ENCODE peak calls at places on chromosomes 4 and X, in four cellular contexts. T, U, B and N are unnamed samples.

GRCh38 chrX:24245201-24245600 is 68.7 kb downstream of the SUPT20HL2 start:
- DNase-seq in T (no peak), U (no peak), B (no peak), N (peak)

GRCh38 chr4:82708982-82709381 is 89.6 kb downstream of the SCD5 start:
- DNase-seq in T (no peak), U (no peak), B (no peak), N (no peak)

GRCh38 chrX:63566856-63567255 is 215.7 kb upstream of the SPIN4 start:
- DNase-seq in T (no peak), U (no peak), B (no peak), N (no peak)

GRCh38 chr4:165780735-165781134 is 92.3 kb upstream of the TLL1 start:
- DNase-seq in T (no peak), U (no peak), B (no peak), N (no peak)

GRCh38 chr4:176052744-176053143 is 12.9 kb upstream of the WDR17 start:
- DNase-seq in T (no peak), U (no peak), B (no peak), N (no peak)

GRCh38 chr4:83582289-83582756 is 46.4 kb downstream of the GPAT3 start:
- DNase-seq in T (no peak), U (peak), B (no peak), N (no peak)

GRCh38 chr4:1209821-1210220 is 37.4 kb upstream of the SPON2 start:
- DNase-seq in T (peak), U (peak), B (peak), N (peak)

GRCh38 chrX:151177141-151178027 is 1.0 kb downstream of the GPR50 start:
- DNase-seq in T (no peak), U (no peak), B (peak), N (peak)

GRCh38 chr4:2977116-2978097 is 14.0 kb downstream of the GRK4 start:
- DNase-seq in T (peak), U (no peak), B (no peak), N (peak)

GRCh38 chrX:53265771-53266170 is 15.6 kb downstream of the IQSEC2 start:
- DNase-seq in T (no peak), U (no peak), B (no peak), N (peak)

GRCh38 chr4:114694770-114695169 is 96.2 kb downstream of the UGT8 start:
- DNase-seq in T (peak), U (no peak), B (peak), N (peak)

GRCh38 chr4:81635747-81636146 is 164.0 kb upstream of the RASGEF1B start:
- DNase-seq in T (no peak), U (peak), B (no peak), N (peak)

GRCh38 chrX:129655547-129656248 is 942 bp upstream of the APLN start:
- DNase-seq in T (no peak), U (no peak), B (peak), N (peak)

GRCh38 chr4:5366421-5366820 is 315.1 kb downstream of the STK32B start:
- DNase-seq in T (no peak), U (no peak), B (no peak), N (no peak)

GRCh38 chrX:140817943-140818342 is 108.4 kb downstream of the LINC00632 start:
- DNase-seq in T (no peak), U (no peak), B (peak), N (peak)

GRCh38 chr4:130511776-130512175 is 1415.8 kb downstream of the C4orf33 start:
- DNase-seq in T (no peak), U (no peak), B (no peak), N (no peak)

GRCh38 chr4:17957689-17958088 is 63.9 kb downstream of the LCORL start:
- DNase-seq in T (no peak), U (no peak), B (no peak), N (peak)

GRCh38 chr4:118224239-118224829 is 128.5 kb downstream of the PRSS12 start:
- DNase-seq in T (peak), U (no peak), B (peak), N (peak)

GRCh38 chrX:24005028-24005427 is 22.0 kb downstream of the KLHL15 start:
- DNase-seq in T (no peak), U (no peak), B (no peak), N (no peak)

GRCh38 chr4:33975996-33976395 is 2268.3 kb downstream of the ARAP2 start:
- DNase-seq in T (no peak), U (no peak), B (no peak), N (no peak)

GRCh38 chr4:8516061-8516573 is 64.1 kb upstream of the GPR78 start:
- DNase-seq in T (no peak), U (no peak), B (no peak), N (no peak)

GRCh38 chrX:120790118-120790517 is 85.5 kb downstream of the CT47B1 start:
- DNase-seq in T (peak), U (peak), B (peak), N (peak)

GRCh38 chr4:3519468-3520264 is 12.6 kb downstream of the LRPAP1 start:
- DNase-seq in T (no peak), U (no peak), B (no peak), N (no peak)

GRCh38 chr4:7341486-7342222 is 93.1 kb downstream of the PSAPL1 start:
- DNase-seq in T (no peak), U (no peak), B (no peak), N (no peak)

GRCh38 chr4:78145005-78145404 is 87.9 kb downstream of the FRAS1 start:
- DNase-seq in T (no peak), U (no peak), B (no peak), N (no peak)

GRCh38 chr4:118948545-118949144 is 60.0 kb downstream of the SYNPO2 start:
- DNase-seq in T (no peak), U (no peak), B (peak), N (no peak)

GRCh38 chrX:43448688-43449087 is 207.4 kb upstream of the MAOA start:
- DNase-seq in T (no peak), U (no peak), B (no peak), N (no peak)

GRCh38 chr4:145878501-145879435 is 59.9 kb downstream of the ZNF827 start:
- DNase-seq in T (no peak), U (no peak), B (no peak), N (peak)

GRCh38 chrX:56397636-56398035 is 165.5 kb downstream of the KLF8 start:
- DNase-seq in T (no peak), U (no peak), B (no peak), N (no peak)

GRCh38 chrX:48715066-48715465 is 18.5 kb downstream of the SUV39H1 start:
- DNase-seq in T (peak), U (no peak), B (no peak), N (peak)

GRCh38 chrX:48721916-48722315 is 25.4 kb downstream of the SUV39H1 start:
- DNase-seq in T (no peak), U (no peak), B (no peak), N (no peak)

GRCh38 chrX:48720580-48721240 is 24.2 kb downstream of the SUV39H1 start:
- DNase-seq in T (no peak), U (no peak), B (no peak), N (no peak)

GRCh38 chrX:48715876-48716502 is 19.5 kb downstream of the SUV39H1 start:
- DNase-seq in T (no peak), U (no peak), B (no peak), N (no peak)

DNA sequence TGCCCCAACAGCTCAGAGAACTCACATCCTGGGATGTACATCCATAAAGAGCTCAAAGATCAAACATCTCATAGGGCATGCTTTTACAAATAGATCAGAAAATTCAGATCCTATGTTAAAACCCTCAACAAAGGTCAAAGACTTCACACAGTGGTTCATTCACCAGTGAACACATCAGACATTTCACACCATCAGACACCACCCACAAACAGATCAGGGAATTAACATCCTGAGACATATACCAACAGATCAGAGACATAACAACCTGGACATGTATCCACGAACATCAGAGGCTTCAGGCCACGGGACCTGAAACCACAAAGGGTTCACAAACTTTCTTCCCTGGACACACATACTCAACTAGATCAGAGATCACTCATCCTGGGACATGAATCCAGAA is 23.4 kb downstream of the SUV39H1 start:
- DNase-seq in T (no peak), U (no peak), B (no peak), N (no peak)
- H3K27ac ChIP-seq in T (no peak), U (no peak), B (no peak), N (no peak)

GRCh38 chr4:87423313-87424031 is 1.1 kb downstream of the NUDT9 start:
- DNase-seq in T (peak), U (no peak), B (no peak), N (no peak)

GRCh38 chr4:87419578-87420249 is 2.7 kb upstream of the NUDT9 start:
- DNase-seq in T (no peak), U (no peak), B (no peak), N (no peak)

GRCh38 chr4:87420431-87420830 is 1.9 kb upstream of the NUDT9 start:
- DNase-seq in T (no peak), U (no peak), B (no peak), N (no peak)

GRCh38 chr4:87425711-87426110 is 3.3 kb downstream of the NUDT9 start:
- DNase-seq in T (no peak), U (no peak), B (no peak), N (no peak)

GRCh38 chr4:87422104-87423052 is at the start of gene NUDT9:
- DNase-seq in T (peak), U (peak), B (peak), N (peak)
- H3K27ac ChIP-seq in T (peak), U (peak), B (peak), N (peak)

DNA sequence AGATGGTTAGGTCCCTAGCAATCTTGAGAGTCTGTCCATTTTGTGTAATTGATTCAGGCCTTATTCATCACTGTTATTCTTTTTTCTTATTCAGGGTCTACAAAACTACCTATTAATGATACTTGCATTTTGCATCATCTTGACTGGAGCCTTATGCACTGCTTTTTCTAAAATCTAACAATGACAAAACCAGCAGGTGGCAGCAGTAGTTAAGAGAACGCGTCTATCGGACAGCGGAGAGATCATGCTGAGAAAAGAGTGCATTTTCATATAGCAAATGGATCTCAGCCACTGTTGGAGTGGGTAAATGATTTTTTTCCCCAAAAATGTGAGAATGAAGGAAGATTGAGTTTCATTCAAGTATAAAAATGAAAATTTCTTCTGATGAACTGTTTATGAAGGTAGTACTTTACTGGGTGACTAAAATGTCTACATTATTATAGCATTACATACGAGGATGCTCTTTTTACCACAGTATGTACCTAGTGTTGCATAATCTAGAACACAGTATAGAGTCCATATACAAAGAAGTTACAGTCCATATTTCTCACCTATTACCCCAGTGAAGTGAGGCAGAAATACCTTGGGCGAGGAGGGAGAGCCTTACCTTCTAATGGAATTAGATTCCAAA is 43.2 kb downstream of the TMEM144 start:
- DNase-seq in T (no peak), U (peak), B (peak), N (peak)
- H3K27ac ChIP-seq in T (no peak), U (no peak), B (no peak), N (no peak)

GRCh38 chr4:85722401-85722800 is 247.5 kb downstream of the ARHGAP24 start:
- DNase-seq in T (no peak), U (no peak), B (no peak), N (no peak)

GRCh38 chr4:85715996-85716737 is 241.2 kb downstream of the ARHGAP24 start:
- DNase-seq in T (no peak), U (no peak), B (no peak), N (peak)

GRCh38 chr4:85720736-85721135 is 245.8 kb downstream of the ARHGAP24 start:
- DNase-seq in T (no peak), U (no peak), B (no peak), N (peak)

GRCh38 chr4:85717366-85717765 is 242.4 kb downstream of the ARHGAP24 start:
- DNase-seq in T (no peak), U (no peak), B (no peak), N (peak)

DNA sequence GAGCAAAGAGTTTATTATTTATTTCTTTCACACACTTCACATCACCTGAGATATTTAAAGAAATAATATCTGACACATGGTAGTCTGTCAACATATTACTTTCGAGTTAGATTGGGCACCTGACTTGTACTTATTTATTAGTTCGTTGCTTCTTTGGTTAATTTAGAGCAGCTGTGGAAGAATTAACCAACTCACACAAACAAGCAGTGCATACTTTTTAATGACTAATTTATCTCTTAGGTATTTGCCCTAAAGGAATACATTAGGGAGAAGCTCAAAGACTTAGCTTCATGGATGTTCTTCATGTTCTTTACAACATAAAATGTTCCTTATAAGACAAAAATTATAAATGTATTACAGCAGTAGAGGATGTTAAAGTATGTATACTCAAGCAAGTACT is 242.9 kb downstream of the ARHGAP24 start:
- DNase-seq in T (no peak), U (no peak), B (no peak), N (no peak)
- H3K27ac ChIP-seq in T (no peak), U (no peak), B (no peak), N (no peak)

DNA sequence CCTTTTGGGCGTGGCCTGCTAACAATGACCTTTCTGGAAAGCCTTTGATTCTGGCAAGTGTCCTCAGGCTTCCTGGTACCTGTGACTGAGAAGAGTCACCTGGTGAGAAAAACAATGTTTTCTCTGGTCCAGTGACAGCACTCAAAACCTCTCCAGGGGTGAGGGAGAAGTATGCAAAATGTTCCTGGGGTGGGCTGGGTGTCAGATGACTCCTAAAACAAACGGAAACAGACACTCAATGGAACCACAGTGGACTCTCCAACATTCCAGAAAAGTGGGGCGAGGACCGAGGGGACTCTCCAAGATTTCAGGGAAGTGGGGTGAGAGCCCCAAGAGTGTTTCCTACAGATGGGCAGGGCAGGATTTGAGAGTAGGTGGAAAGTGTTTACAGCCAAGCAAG is 69.5 kb downstream of the ANAPC4 start:
- DNase-seq in T (no peak), U (no peak), B (no peak), N (no peak)
- H3K27ac ChIP-seq in T (no peak), U (no peak), B (no peak), N (no peak)

DNA sequence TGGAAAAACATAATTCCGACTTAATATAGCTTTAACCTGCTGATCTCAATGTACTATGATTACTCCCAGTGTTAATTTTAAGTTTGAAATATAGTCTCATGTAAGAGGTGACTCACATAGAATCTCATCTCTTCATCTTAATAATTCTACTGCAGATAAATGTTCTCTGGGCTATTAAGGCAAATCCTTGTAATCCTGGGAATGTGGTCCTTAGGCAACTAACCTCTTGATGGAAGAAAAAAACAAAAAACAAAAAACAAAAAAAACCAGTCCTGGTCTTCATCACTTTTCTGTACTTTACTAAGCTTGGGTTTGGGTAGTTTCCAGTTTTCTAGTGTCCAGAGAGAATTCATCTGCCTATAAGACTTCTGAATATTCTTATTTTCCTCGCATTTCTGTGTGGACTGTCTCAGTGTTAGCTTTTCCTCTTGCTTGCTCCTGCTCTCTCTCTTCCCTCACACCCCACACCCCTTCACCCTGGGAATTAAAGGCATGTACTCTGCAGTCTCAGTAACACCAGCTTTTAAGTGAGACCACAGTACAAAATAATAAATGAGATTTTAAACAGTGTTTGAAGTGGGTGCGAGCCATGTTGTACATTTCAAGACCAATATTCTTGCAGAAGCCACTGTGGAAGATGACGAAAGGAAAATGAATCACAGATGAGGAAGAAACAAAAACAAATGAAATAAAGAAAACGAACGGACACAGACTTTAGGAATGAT is 51.7 kb downstream of the HAND2 start:
- DNase-seq in T (no peak), U (no peak), B (no peak), N (no peak)
- H3K27ac ChIP-seq in T (no peak), U (no peak), B (no peak), N (peak)

GRCh38 chr4:127783026-127783769 is 1.1 kb downstream of the HSPA4L start:
- DNase-seq in T (peak), U (peak), B (peak), N (peak)
- H3K27ac ChIP-seq in T (peak), U (peak), B (no peak), N (no peak)

GRCh38 chr4:87077834-87078585 is 142.4 kb downstream of the KLHL8 start:
- DNase-seq in T (no peak), U (no peak), B (no peak), N (no peak)
- H3K27ac ChIP-seq in T (no peak), U (no peak), B (peak), N (peak)

GRCh38 chr4:41645716-41646115 is 102.8 kb downstream of the PHOX2B start:
- DNase-seq in T (no peak), U (no peak), B (no peak), N (no peak)

GRCh38 chr4:41644288-41644914 is 104.1 kb downstream of the PHOX2B start:
- DNase-seq in T (peak), U (peak), B (peak), N (peak)

GRCh38 chr4:41647368-41647767 is 101.2 kb downstream of the PHOX2B start:
- DNase-seq in T (no peak), U (no peak), B (no peak), N (no peak)

GRCh38 chr4:41646862-41647261 is 101.7 kb downstream of the PHOX2B start:
- DNase-seq in T (no peak), U (no peak), B (no peak), N (no peak)

DNA sequence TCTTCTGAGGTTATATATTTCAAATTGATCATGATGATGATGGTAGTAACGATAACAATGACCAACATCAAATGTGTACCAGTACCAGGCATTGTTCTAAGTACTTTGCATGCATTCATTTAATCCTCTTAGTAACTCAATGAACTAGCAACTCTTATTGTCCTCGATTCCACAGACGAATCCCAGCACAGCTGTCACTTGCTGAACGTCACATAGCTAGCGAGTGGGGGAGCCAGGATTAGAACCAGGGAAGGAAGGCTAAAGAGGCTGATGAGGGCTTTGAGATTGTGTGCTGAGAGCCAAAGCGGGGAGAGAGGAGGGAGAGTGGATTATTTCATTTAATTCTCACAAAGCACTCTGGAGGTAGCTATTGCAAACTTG is 103.6 kb downstream of the PHOX2B start:
- DNase-seq in T (no peak), U (no peak), B (no peak), N (no peak)
- H3K27ac ChIP-seq in T (no peak), U (no peak), B (no peak), N (no peak)

DNA sequence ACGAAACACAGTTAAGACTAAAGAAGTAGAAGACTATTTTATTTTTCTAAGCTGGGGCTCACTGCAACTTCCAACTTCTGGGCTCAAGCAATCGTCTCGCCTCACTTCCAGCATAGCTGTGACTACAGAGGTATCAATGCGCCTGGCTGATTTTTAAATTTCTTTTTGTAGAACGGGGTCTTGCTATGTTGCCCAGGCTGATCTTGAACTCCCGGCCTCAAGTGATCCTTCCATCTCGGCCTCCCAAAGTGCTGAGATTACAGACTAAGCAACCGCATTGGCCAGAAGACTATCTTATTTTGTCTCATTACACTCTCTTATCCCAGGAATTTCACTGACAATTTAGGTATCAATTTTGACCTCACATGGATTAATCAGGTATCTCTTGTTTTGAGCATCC is 1.2 kb downstream of the LAMTOR3 start:
- DNase-seq in T (no peak), U (no peak), B (no peak), N (no peak)
- H3K27ac ChIP-seq in T (no peak), U (no peak), B (no peak), N (no peak)